ENCODE peak calls at places on chromosomes 3 and 15, in nine cellular contexts. D, F, I, W, L, J, R, M and E are unnamed samples.

GRCh38 chr3:54215521-54215920 is 93.2 kb downstream of the CACNA2D3 start:
- DNase-seq in I (no peak), R (no peak), W (no peak), M (no peak), J (no peak), L (no peak), F (no peak), D (no peak), E (no peak)

GRCh38 chr3:139099968-139100817 is 55.5 kb upstream of the PRR23C start:
- DNase-seq in R (no peak), W (no peak), I (no peak), F (no peak), J (no peak), D (no peak), L (no peak), M (no peak), E (no peak)

GRCh38 chr3:7546219-7546618 is 685.3 kb downstream of the GRM7 start:
- DNase-seq in W (no peak), J (no peak), R (no peak), M (peak), L (no peak), D (no peak), I (no peak), F (peak), E (no peak)

GRCh38 chr15:39376371-39376909 is 204.4 kb upstream of the THBS1 start:
- DNase-seq in D (peak), L (no peak), R (no peak), F (no peak), W (no peak), M (peak), I (no peak), J (no peak), E (no peak)

GRCh38 chr3:17030956-17031652 is 146.3 kb downstream of the PLCL2 start:
- DNase-seq in F (no peak), M (no peak), I (no peak), J (no peak), D (no peak), L (no peak), R (no peak), W (no peak), E (no peak)

GRCh38 chr3:124497487-124497886 is 232.8 kb upstream of the UMPS start:
- DNase-seq in J (no peak), R (no peak), I (no peak), M (no peak), L (no peak), D (no peak), W (no peak), F (no peak), E (no peak)

GRCh38 chr15:66719471-66719870 is 17.4 kb downstream of the SMAD6 start:
- DNase-seq in R (no peak), D (no peak), I (no peak), W (no peak), J (no peak), L (no peak), M (no peak), F (no peak), E (no peak)

GRCh38 chr3:158360756-158361448 is 210.1 kb upstream of the MLF1 start:
- DNase-seq in M (no peak), I (no peak), F (no peak), J (no peak), R (no peak), D (no peak), L (no peak), W (no peak), E (no peak)

GRCh38 chr15:87032291-87032690 is 952.6 kb downstream of the AGBL1 start:
- DNase-seq in D (no peak), W (no peak), R (no peak), J (no peak), L (no peak), M (peak), I (no peak), F (no peak), E (no peak)

GRCh38 chr3:195122261-195122660 is 148.7 kb downstream of the XXYLT1 start:
- DNase-seq in I (no peak), R (no peak), L (no peak), M (no peak), F (no peak), D (no peak), J (no peak), W (no peak), E (no peak)

GRCh38 chr3:197266331-197266730 is 32.1 kb downstream of the DLG1 start:
- DNase-seq in R (no peak), D (no peak), I (no peak), F (no peak), L (no peak), M (no peak), W (no peak), J (no peak), E (no peak)

GRCh38 chr3:44235604-44236484 is 5.8 kb upstream of the TOPAZ1 start:
- DNase-seq in D (peak), W (peak), I (peak), R (peak), L (no peak), M (peak), F (peak), J (peak), E (peak)

GRCh38 chr3:39474126-39474515 is 6.6 kb downstream of the MOBP start:
- DNase-seq in F (no peak), W (no peak), I (no peak), D (no peak), M (no peak), L (no peak), J (no peak), R (peak), E (no peak)

GRCh38 chr15:48084759-48085420 is 35.9 kb upstream of the SLC24A5 start:
- DNase-seq in W (no peak), F (peak), L (no peak), I (peak), D (peak), R (no peak), M (peak), J (peak), E (peak)

GRCh38 chr15:58342508-58342907 is 89.3 kb upstream of the LIPC start:
- DNase-seq in F (no peak), M (no peak), I (no peak), R (no peak), W (no peak), L (no peak), J (no peak), D (no peak), E (no peak)

GRCh38 chr3:178901204-178901603 is 170.4 kb downstream of the ZMAT3 start:
- DNase-seq in M (no peak), D (no peak), L (no peak), W (no peak), J (no peak), F (no peak), I (no peak), R (no peak), E (no peak)

GRCh38 chr3:188567478-188568195 is 413.7 kb downstream of the LPP start:
- DNase-seq in I (peak), M (no peak), D (no peak), F (no peak), R (no peak), W (no peak), J (no peak), L (no peak), E (no peak)

GRCh38 chr3:68876112-68876713 is 56.1 kb downstream of the TAFA4 start:
- DNase-seq in F (peak), W (no peak), M (peak), I (peak), R (peak), L (no peak), J (peak), D (peak), E (peak)

GRCh38 chr3:50154840-50155490 is at the start of gene SEMA3F:
- DNase-seq in L (no peak), I (peak), F (peak), J (peak), W (no peak), M (peak), D (peak), R (no peak), E (peak)

GRCh38 chr15:70627734-70628541 is 135.4 kb downstream of the UACA start:
- DNase-seq in F (peak), I (no peak), M (no peak), R (no peak), L (no peak), D (peak), J (no peak), W (no peak), E (no peak)

GRCh38 chr3:14477311-14477935 is 62.7 kb downstream of the GRIP2 start:
- DNase-seq in W (no peak), I (no peak), R (no peak), M (no peak), J (no peak), D (no peak), L (no peak), F (no peak), E (no peak)

GRCh38 chr3:66259721-66260255 is 39.0 kb downstream of the SLC25A26 start:
- DNase-seq in D (no peak), J (no peak), F (no peak), L (no peak), R (no peak), W (no peak), I (peak), M (no peak), E (no peak)

GRCh38 chr3:106183762-106184391 is 315.1 kb upstream of the CBLB start:
- DNase-seq in F (peak), D (no peak), R (peak), L (no peak), M (peak), I (peak), J (no peak), W (no peak), E (no peak)

GRCh38 chr3:10434938-10435336 is 70.4 kb downstream of the ATP2B2 start:
- DNase-seq in D (no peak), J (no peak), L (no peak), F (no peak), I (no peak), M (no peak), R (no peak), W (no peak), E (no peak)

GRCh38 chr3:128619146-128619890 is 31.3 kb downstream of the RPN1 start:
- DNase-seq in M (peak), D (peak), J (no peak), W (no peak), F (peak), L (no peak), R (peak), I (peak), E (no peak)

GRCh38 chr3:179604336-179605078 is at the start of the genes MRPL47 and NDUFB5:
- DNase-seq in F (peak), M (peak), W (peak), L (peak), J (peak), D (peak), I (peak), R (peak), E (peak)

GRCh38 chr3:138461246-138461645 is 26.8 kb downstream of the ESYT3 start:
- DNase-seq in M (peak), W (no peak), L (no peak), I (peak), D (no peak), F (no peak), R (no peak), J (no peak), E (no peak)

GRCh38 chr15:27492021-27492621 is 521.1 kb downstream of the GABRG3 start:
- DNase-seq in L (no peak), J (no peak), R (no peak), D (no peak), F (no peak), W (peak), I (peak), M (no peak), E (no peak)

GRCh38 chr3:3065876-3066275 is 44.3 kb downstream of the IL5RA start:
- DNase-seq in F (no peak), L (no peak), M (no peak), W (no peak), J (no peak), R (no peak), D (no peak), I (peak), E (no peak)

GRCh38 chr3:113225286-113225685 is 13.9 kb downstream of the BOC start:
- DNase-seq in L (no peak), M (no peak), D (no peak), R (no peak), W (no peak), J (no peak), F (no peak), I (no peak), E (no peak)

GRCh38 chr3:41700155-41700554 is 261.7 kb downstream of the ULK4 start:
- DNase-seq in M (no peak), L (no peak), W (no peak), I (no peak), J (no peak), R (no peak), F (no peak), D (no peak), E (no peak)

GRCh38 chr15:75606711-75607684 is 18.5 kb downstream of the SNUPN start:
- DNase-seq in I (peak), W (no peak), M (no peak), R (no peak), J (no peak), L (no peak), D (no peak), F (peak), E (no peak)

GRCh38 chr3:9669277-9669676 is 20.0 kb downstream of the MTMR14 start:
- DNase-seq in J (no peak), F (no peak), W (no peak), D (no peak), M (no peak), R (no peak), L (no peak), I (no peak), E (no peak)

GRCh38 chr15:67025719-67026118 is 39.7 kb upstream of the SMAD3 start:
- DNase-seq in W (no peak), J (no peak), F (peak), I (peak), D (peak), R (no peak), L (no peak), M (peak), E (no peak)